ENCODE peak calls at places on chromosomes 3 and 15, in five cellular contexts. R is aorta, O is cardiac muscle cell, T is WERI-Rb-1, E is RWPE2. H is an unnamed sample.

GRCh38 chr15:72706266-72706665 is 20.3 kb downstream of the BBS4 start:
- DNase-seq in O (no peak), E (no peak), R (no peak), T (no peak), H (no peak)

GRCh38 chr15:91357011-91357410 is 257.0 kb downstream of the SV2B start:
- DNase-seq in R (no peak), T (no peak), O (no peak), E (no peak), H (no peak)

GRCh38 chr15:33311312-33311971 is 675 bp downstream of the RYR3 start:
- DNase-seq in T (peak; percentile 59), E (peak; percentile 69), O (peak; percentile 11), R (peak; percentile 79), H (peak; percentile 49)

GRCh38 chr3:54488297-54488696 is 365.9 kb downstream of the CACNA2D3 start:
- DNase-seq in T (no peak), O (no peak), E (no peak), R (no peak), H (no peak)

GRCh38 chr15:64558460-64559179 is 98.2 kb downstream of the ZNF609 start:
- DNase-seq in T (no peak), E (no peak), R (no peak), O (no peak), H (no peak)

GRCh38 chr3:65549626-65549959 is 489.1 kb downstream of the MAGI1 start:
- DNase-seq in R (no peak), O (no peak), T (no peak), E (no peak), H (no peak)

GRCh38 chr3:70000028-70000410 is 486 bp downstream of the SAMMSON start:
- DNase-seq in E (no peak), O (no peak), T (no peak), R (no peak), H (peak; percentile 28)

GRCh38 chr3:77159182-77159581 is 119.3 kb downstream of the ROBO2 start:
- DNase-seq in T (no peak), E (no peak), O (no peak), R (no peak), H (no peak)

GRCh38 chr3:157238527-157238926 is 78.6 kb upstream of the CCNL1 start:
- DNase-seq in R (no peak), O (no peak), T (no peak), E (no peak), H (no peak)

GRCh38 chr3:123083446-123084124 is 16.8 kb downstream of the PDIA5 start:
- DNase-seq in E (no peak), O (no peak), T (no peak), R (no peak), H (no peak)

GRCh38 chr3:31653464-31653863 is 120.7 kb downstream of the STT3B start:
- DNase-seq in O (no peak), E (no peak), T (no peak), R (no peak), H (no peak)
- H3K9me3 ChIP-seq in O (no peaks in the 10 kb centered on the region), E (peaks cover 10% of the 10 kb centered on the region), T (peaks cover 10% of the 10 kb centered on the region), R (peaks cover 5% of the 10 kb centered on the region), H (peaks cover 6% of the 10 kb centered on the region)

GRCh38 chr15:87919064-87919463 is 337.5 kb downstream of the NTRK3 start:
- DNase-seq in T (no peak), E (no peak), O (no peak), R (no peak), H (no peak)

GRCh38 chr15:87917480-87917879 is 339.1 kb downstream of the NTRK3 start:
- DNase-seq in E (no peak), O (no peak), T (no peak), R (no peak), H (no peak)

GRCh38 chr15:87916208-87916607 is 340.3 kb downstream of the NTRK3 start:
- DNase-seq in T (no peak), R (no peak), O (no peak), E (no peak), H (no peak)
- H3K9me3 ChIP-seq in T (no peaks in the 10 kb centered on the region), R (no peaks in the 10 kb centered on the region), O (no peaks in the 10 kb centered on the region), E (no peaks in the 10 kb centered on the region), H (no peaks in the 10 kb centered on the region)

DNA sequence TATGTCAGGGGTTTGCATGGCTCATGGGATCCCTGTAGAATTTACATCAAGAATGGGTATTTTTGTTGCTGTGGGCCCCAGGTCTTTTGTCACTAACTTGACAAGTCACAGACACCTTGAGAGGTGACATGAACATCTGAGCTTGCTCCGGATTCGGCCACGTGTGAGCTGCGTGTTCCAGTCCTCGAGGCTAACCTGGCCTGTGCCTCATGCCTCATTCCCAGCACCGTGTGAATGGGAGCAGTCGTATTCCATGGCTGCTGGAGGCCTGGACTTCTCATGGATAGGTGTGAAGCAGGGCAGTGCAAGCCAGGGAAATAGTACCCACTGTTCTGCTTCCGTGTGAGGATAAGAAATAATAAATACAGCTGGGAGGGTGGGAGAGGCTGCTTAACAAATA is 423.5 kb downstream of the OCA2 start:
- DNase-seq in T (no peak), O (no peak), E (no peak), R (no peak), H (no peak)
- H3K9me3 ChIP-seq in T (no peaks in the 10 kb centered on the region), O (no peaks in the 10 kb centered on the region), E (no peaks in the 10 kb centered on the region), R (peaks cover 1% of the 10 kb centered on the region), H (no peaks in the 10 kb centered on the region)

GRCh38 chr15:95550702-95551101 is 779.8 kb upstream of the NR2F2 start:
- DNase-seq in O (no peak), R (no peak), E (no peak), T (no peak), H (no peak)

GRCh38 chr15:95556866-95557225 is 773.7 kb upstream of the NR2F2 start:
- DNase-seq in T (no peak), E (no peak), O (no peak), R (no peak), H (no peak)

GRCh38 chr15:95549168-95549738 is 781.2 kb upstream of the NR2F2 start:
- DNase-seq in E (no peak), T (no peak), R (no peak), O (no peak), H (no peak)

GRCh38 chr15:95556225-95556624 is 774.3 kb upstream of the NR2F2 start:
- DNase-seq in R (no peak), T (no peak), E (no peak), O (no peak), H (no peak)

DNA sequence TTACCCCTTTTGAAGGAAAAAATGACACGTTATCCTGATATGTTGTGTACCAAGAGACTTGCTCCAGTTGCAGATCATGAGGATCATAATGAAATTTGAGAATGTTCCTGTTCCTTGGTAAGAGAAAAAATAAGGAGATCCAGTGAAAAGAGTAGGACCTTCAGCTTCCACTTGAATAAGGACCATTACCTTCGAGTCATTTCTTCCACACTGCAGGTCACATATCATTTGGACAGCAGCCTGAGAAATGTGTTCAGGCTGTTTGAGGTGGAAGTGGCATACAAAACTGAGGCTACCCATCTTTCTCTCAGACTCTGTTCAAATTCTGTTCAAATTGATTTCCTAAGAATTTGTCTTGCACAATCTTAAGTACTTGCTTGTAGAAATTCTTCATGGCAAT is 778.9 kb upstream of the NR2F2 start:
- DNase-seq in T (no peak), E (no peak), O (no peak), R (no peak), H (no peak)
- H3K9me3 ChIP-seq in T (no peaks in the 10 kb centered on the region), E (no peaks in the 10 kb centered on the region), O (no peaks in the 10 kb centered on the region), R (no peaks in the 10 kb centered on the region), H (no peaks in the 10 kb centered on the region)

GRCh38 chr3:187490366-187490765 is 122.2 kb downstream of the RTP4 start:
- DNase-seq in R (no peak), E (no peak), O (no peak), T (no peak), H (no peak)
- H3K9me3 ChIP-seq in R (peaks cover 4% of the 10 kb centered on the region), E (no peaks in the 10 kb centered on the region), O (no peaks in the 10 kb centered on the region), T (peaks cover 8% of the 10 kb centered on the region), H (no peaks in the 10 kb centered on the region)

GRCh38 chr15:22259881-22260421 is 179.6 kb downstream of the OR4M2 start:
- DNase-seq in R (no peak), O (no peak), E (no peak), T (no peak), H (no peak)

GRCh38 chr15:22257668-22258401 is 177.5 kb downstream of the OR4M2 start:
- DNase-seq in O (no peak), R (peak; percentile 75), E (no peak), T (no peak), H (no peak)

GRCh38 chr15:22262613-22263020 is 182.3 kb downstream of the OR4M2 start:
- DNase-seq in T (no peak), E (no peak), O (no peak), R (peak; percentile 82), H (no peak)

GRCh38 chr15:22257047-22257667 is 176.8 kb downstream of the OR4M2 start:
- DNase-seq in R (peak; percentile 80), T (no peak), E (no peak), O (no peak), H (no peak)

GRCh38 chr15:22258402-22259150 is 178.2 kb downstream of the OR4M2 start:
- DNase-seq in O (no peak), T (no peak), E (no peak), R (peak; percentile 81), H (no peak)
- H3K9me3 ChIP-seq in O (no peaks in the 10 kb centered on the region), T (no peaks in the 10 kb centered on the region), E (no peaks in the 10 kb centered on the region), R (no peaks in the 10 kb centered on the region), H (peaks cover 84% of the 10 kb centered on the region)

H was measured in H9.